ENCODE peak calls at places on chromosomes 2 and 18, in six cellular contexts. One of them, this sample, is unnamed. For H3K9me3, the result is how much of the 10 kb centered on the place peaks cover.

GRCh38 chr2:231914077-231914690 is 12.0 kb downstream of the NPPC start:
- DNase-seq in right lobe of liver: peak
- DNase-seq in K562: no peak
- DNase-seq in esophagus squamous epithelium: no peak
- DNase-seq in body of pancreas: no peak
- DNase-seq in testis: no peak
- DNase-seq in this sample: no peak

GRCh38 chr2:164205347-164205746 is 415.9 kb downstream of the GRB14 start:
- DNase-seq in right lobe of liver: no peak
- DNase-seq in K562: no peak
- DNase-seq in esophagus squamous epithelium: no peak
- DNase-seq in body of pancreas: no peak
- DNase-seq in testis: no peak
- DNase-seq in this sample: no peak

GRCh38 chr2:239767016-239767905 is 257.9 kb downstream of the NDUFA10 start:
- DNase-seq in right lobe of liver: peak
- DNase-seq in K562: no peak
- DNase-seq in esophagus squamous epithelium: no peak
- DNase-seq in body of pancreas: no peak
- DNase-seq in testis: no peak
- DNase-seq in this sample: no peak

GRCh38 chr2:10688921-10689807 is 611 bp downstream of the NOL10 start:
- DNase-seq in right lobe of liver: peak
- DNase-seq in K562: peak
- DNase-seq in esophagus squamous epithelium: no peak
- DNase-seq in body of pancreas: peak
- DNase-seq in testis: peak
- DNase-seq in this sample: no peak

GRCh38 chr2:40935349-40935748 is 483.5 kb upstream of the SLC8A1 start:
- DNase-seq in right lobe of liver: no peak
- DNase-seq in K562: no peak
- DNase-seq in esophagus squamous epithelium: no peak
- DNase-seq in body of pancreas: no peak
- DNase-seq in testis: no peak
- DNase-seq in this sample: no peak

GRCh38 chr2:103169856-103170255 is 408.0 kb downstream of the TMEM182 start:
- DNase-seq in right lobe of liver: no peak
- DNase-seq in K562: no peak
- DNase-seq in esophagus squamous epithelium: no peak
- DNase-seq in body of pancreas: no peak
- DNase-seq in testis: no peak
- DNase-seq in this sample: no peak

GRCh38 chr18:50188652-50189051 is 6.3 kb downstream of the MYO5B start:
- DNase-seq in right lobe of liver: no peak
- DNase-seq in K562: no peak
- DNase-seq in esophagus squamous epithelium: no peak
- DNase-seq in body of pancreas: no peak
- DNase-seq in testis: no peak
- DNase-seq in this sample: no peak

GRCh38 chr2:42906557-42907380 is 114.4 kb upstream of the HAAO start:
- DNase-seq in right lobe of liver: no peak
- DNase-seq in K562: peak
- DNase-seq in esophagus squamous epithelium: no peak
- DNase-seq in body of pancreas: no peak
- DNase-seq in testis: peak
- DNase-seq in this sample: no peak

GRCh38 chr18:3652380-3653262 is 202.6 kb downstream of the TGIF1 start:
- DNase-seq in right lobe of liver: no peak
- DNase-seq in K562: peak
- DNase-seq in esophagus squamous epithelium: no peak
- DNase-seq in body of pancreas: peak
- DNase-seq in testis: peak
- DNase-seq in this sample: peak

GRCh38 chr18:9435041-9435440 is 40.3 kb upstream of the RALBP1 start:
- DNase-seq in right lobe of liver: no peak
- DNase-seq in K562: no peak
- DNase-seq in esophagus squamous epithelium: no peak
- DNase-seq in body of pancreas: no peak
- DNase-seq in testis: no peak
- DNase-seq in this sample: no peak

GRCh38 chr2:53268086-53268485 is 499.5 kb upstream of the CHAC2 start:
- DNase-seq in right lobe of liver: no peak
- DNase-seq in K562: no peak
- DNase-seq in esophagus squamous epithelium: no peak
- DNase-seq in body of pancreas: no peak
- DNase-seq in testis: no peak
- DNase-seq in this sample: no peak

GRCh38 chr2:206442854-206443734 is at the start of gene ADAM23:
- DNase-seq in right lobe of liver: no peak
- DNase-seq in K562: peak
- DNase-seq in esophagus squamous epithelium: no peak
- DNase-seq in body of pancreas: no peak
- DNase-seq in testis: peak
- DNase-seq in this sample: no peak

GRCh38 chr2:239259173-239259572 is 141.6 kb downstream of the HDAC4 start:
- DNase-seq in right lobe of liver: peak
- DNase-seq in K562: no peak
- DNase-seq in esophagus squamous epithelium: no peak
- DNase-seq in body of pancreas: no peak
- DNase-seq in testis: no peak
- DNase-seq in this sample: no peak

GRCh38 chr2:164178835-164179470 is 442.3 kb downstream of the GRB14 start:
- DNase-seq in right lobe of liver: no peak
- DNase-seq in K562: no peak
- DNase-seq in esophagus squamous epithelium: no peak
- DNase-seq in body of pancreas: no peak
- DNase-seq in testis: no peak
- DNase-seq in this sample: no peak

GRCh38 chr18:61398961-61399632 is 65.9 kb downstream of the CDH20 start:
- DNase-seq in right lobe of liver: no peak
- DNase-seq in K562: no peak
- DNase-seq in esophagus squamous epithelium: no peak
- DNase-seq in body of pancreas: no peak
- DNase-seq in testis: no peak
- DNase-seq in this sample: no peak

GRCh38 chr2:43233218-43234212 is 7.1 kb upstream of the ZFP36L2 start:
- DNase-seq in right lobe of liver: no peak
- DNase-seq in K562: no peak
- DNase-seq in esophagus squamous epithelium: no peak
- DNase-seq in body of pancreas: no peak
- DNase-seq in testis: no peak
- DNase-seq in this sample: no peak

GRCh38 chr18:42192251-42193248 is 237.5 kb downstream of the PIK3C3 start:
- DNase-seq in right lobe of liver: no peak
- DNase-seq in K562: no peak
- DNase-seq in esophagus squamous epithelium: no peak
- DNase-seq in body of pancreas: no peak
- DNase-seq in testis: no peak
- DNase-seq in this sample: no peak

GRCh38 chr2:222904557-222905258 is 43.9 kb downstream of the ACSL3 start:
- DNase-seq in right lobe of liver: no peak
- DNase-seq in K562: no peak
- DNase-seq in esophagus squamous epithelium: no peak
- DNase-seq in body of pancreas: no peak
- DNase-seq in testis: no peak
- DNase-seq in this sample: no peak

GRCh38 chr2:23235292-23235691 is 149.7 kb upstream of the KLHL29 start:
- DNase-seq in right lobe of liver: no peak
- DNase-seq in K562: no peak
- DNase-seq in esophagus squamous epithelium: no peak
- DNase-seq in body of pancreas: no peak
- DNase-seq in testis: no peak
- DNase-seq in this sample: no peak

GRCh38 chr2:42086500-42086953 is 38.7 kb downstream of the PKDCC start:
- DNase-seq in right lobe of liver: no peak
- DNase-seq in K562: peak
- DNase-seq in esophagus squamous epithelium: no peak
- DNase-seq in body of pancreas: peak
- DNase-seq in testis: peak
- DNase-seq in this sample: peak

GRCh38 chr2:112644155-112644932 is 1.4 kb upstream of the SLC20A1 start:
- DNase-seq in right lobe of liver: no peak
- DNase-seq in K562: no peak
- DNase-seq in esophagus squamous epithelium: no peak
- DNase-seq in body of pancreas: peak
- DNase-seq in testis: no peak
- DNase-seq in this sample: no peak

GRCh38 chr2:205700331-205701132 is 18.2 kb downstream of the NRP2 start:
- DNase-seq in right lobe of liver: no peak
- DNase-seq in K562: no peak
- DNase-seq in esophagus squamous epithelium: no peak
- DNase-seq in body of pancreas: no peak
- DNase-seq in testis: peak
- DNase-seq in this sample: no peak

GRCh38 chr18:59874166-59874565 is 25.6 kb upstream of the PMAIP1 start:
- DNase-seq in right lobe of liver: no peak
- DNase-seq in K562: no peak
- DNase-seq in esophagus squamous epithelium: no peak
- DNase-seq in body of pancreas: no peak
- DNase-seq in testis: no peak
- DNase-seq in this sample: no peak

GRCh38 chr2:43305537-43305936 is 79.1 kb upstream of the ZFP36L2 start:
- DNase-seq in right lobe of liver: no peak
- DNase-seq in K562: no peak
- DNase-seq in esophagus squamous epithelium: no peak
- DNase-seq in body of pancreas: peak
- DNase-seq in testis: no peak
- DNase-seq in this sample: no peak

GRCh38 chr18:60466671-60467070 is 94.1 kb upstream of the MC4R start:
- DNase-seq in right lobe of liver: no peak
- DNase-seq in K562: no peak
- DNase-seq in esophagus squamous epithelium: no peak
- DNase-seq in body of pancreas: no peak
- DNase-seq in testis: no peak
- DNase-seq in this sample: no peak

GRCh38 chr18:71221405-71221804 is 932.6 kb downstream of the SOCS6 start:
- DNase-seq in right lobe of liver: no peak
- DNase-seq in K562: no peak
- DNase-seq in esophagus squamous epithelium: no peak
- DNase-seq in body of pancreas: no peak
- DNase-seq in testis: no peak
- DNase-seq in this sample: no peak

GRCh38 chr2:75500633-75501032 is 60.1 kb downstream of the EVA1A start:
- DNase-seq in right lobe of liver: no peak
- DNase-seq in K562: no peak
- DNase-seq in esophagus squamous epithelium: no peak
- DNase-seq in body of pancreas: no peak
- DNase-seq in testis: no peak
- DNase-seq in this sample: no peak

GRCh38 chr2:175929850-175930249 is 72.2 kb downstream of the LNPK start:
- DNase-seq in right lobe of liver: no peak
- DNase-seq in K562: no peak
- DNase-seq in esophagus squamous epithelium: no peak
- DNase-seq in body of pancreas: no peak
- DNase-seq in testis: no peak
- DNase-seq in this sample: no peak

GRCh38 chr18:74942319-74942910 is 266.5 kb downstream of the PTGR3 start:
- DNase-seq in right lobe of liver: no peak
- DNase-seq in K562: no peak
- DNase-seq in esophagus squamous epithelium: no peak
- DNase-seq in body of pancreas: no peak
- DNase-seq in testis: no peak
- DNase-seq in this sample: no peak

GRCh38 chr18:68623342-68623741 is 91.6 kb downstream of the TMX3 start:
- DNase-seq in right lobe of liver: no peak
- DNase-seq in K562: peak
- DNase-seq in esophagus squamous epithelium: no peak
- DNase-seq in body of pancreas: peak
- DNase-seq in testis: peak
- DNase-seq in this sample: peak

GRCh38 chr2:17401096-17401495 is 117.1 kb downstream of the RAD51AP2 start:
- DNase-seq in right lobe of liver: no peak
- DNase-seq in K562: no peak
- DNase-seq in esophagus squamous epithelium: no peak
- DNase-seq in body of pancreas: no peak
- DNase-seq in testis: no peak
- DNase-seq in this sample: no peak

GRCh38 chr18:79964330-79965118 is at the start of gene HSBP1L1:
- DNase-seq in right lobe of liver: peak
- DNase-seq in K562: no peak
- DNase-seq in esophagus squamous epithelium: no peak
- DNase-seq in body of pancreas: peak
- DNase-seq in testis: peak
- DNase-seq in this sample: peak
- TF ChIP-seq CTCF in right lobe of liver: peak
- TF ChIP-seq CTCF in K562: no peak
- TF ChIP-seq CTCF in esophagus squamous epithelium: peak
- TF ChIP-seq CTCF in body of pancreas: peak
- TF ChIP-seq CTCF in testis: no peak
- TF ChIP-seq CTCF in this sample: no peak

DNA sequence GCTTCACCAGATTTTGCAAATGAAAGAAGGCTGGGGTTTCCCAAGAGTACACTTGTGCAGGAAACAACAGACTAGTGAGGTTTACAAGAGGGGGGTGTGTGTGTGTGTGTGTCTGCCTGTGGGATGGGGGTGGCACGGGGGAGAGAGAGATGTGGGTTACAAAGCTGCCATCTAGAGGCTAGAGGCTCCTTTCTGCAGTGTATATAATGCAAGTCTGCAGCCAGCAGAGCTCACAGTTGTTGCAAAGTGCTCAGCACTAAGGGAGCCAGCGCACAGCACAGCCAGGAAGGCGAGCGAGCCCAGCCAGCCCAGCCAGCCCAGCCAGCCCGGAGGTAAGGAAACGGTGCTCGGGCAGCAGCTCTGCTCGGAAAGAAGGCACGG is at the start of gene ACKR3:
- DNase-seq in right lobe of liver: peak
- DNase-seq in K562: no peak
- DNase-seq in esophagus squamous epithelium: peak
- DNase-seq in body of pancreas: peak
- DNase-seq in testis: peak
- DNase-seq in this sample: peak
- TF ChIP-seq POLR2A in right lobe of liver: peak
- TF ChIP-seq POLR2A in K562: no peak
- TF ChIP-seq POLR2A in esophagus squamous epithelium: peak
- TF ChIP-seq POLR2A in body of pancreas: peak
- TF ChIP-seq POLR2A in testis: peak
- TF ChIP-seq POLR2A in this sample: peak

DNA sequence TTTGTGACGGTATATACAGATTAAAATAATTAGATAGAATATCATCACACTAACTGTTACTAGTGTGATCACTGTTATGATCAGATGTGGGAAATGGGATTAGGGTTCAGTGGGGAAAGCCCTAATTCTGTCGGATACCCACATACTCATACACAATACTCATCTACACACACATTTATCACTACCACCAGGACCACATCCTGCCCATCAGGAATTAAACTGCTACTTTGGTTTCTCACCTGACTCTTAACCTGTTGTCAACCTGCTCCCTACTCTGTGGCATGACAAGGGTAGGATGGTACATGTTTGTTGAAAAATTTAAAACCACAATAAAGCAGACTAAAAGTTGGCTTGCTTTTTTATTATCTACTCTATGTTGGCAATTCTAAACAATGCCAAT is 24.8 kb upstream of the CYP26B1 start:
- DNase-seq in right lobe of liver: no peak
- DNase-seq in K562: no peak
- DNase-seq in esophagus squamous epithelium: no peak
- DNase-seq in body of pancreas: no peak
- DNase-seq in testis: no peak
- DNase-seq in this sample: no peak
- H3K9me3 ChIP-seq in right lobe of liver: under half
- H3K9me3 ChIP-seq in K562: under half
- H3K9me3 ChIP-seq in esophagus squamous epithelium: under half
- H3K9me3 ChIP-seq in body of pancreas: under half
- H3K9me3 ChIP-seq in testis: under half
- H3K9me3 ChIP-seq in this sample: under half

GRCh38 chr2:86396304-86396785 is 44.8 kb upstream of the KDM3A start:
- DNase-seq in right lobe of liver: no peak
- DNase-seq in K562: peak
- DNase-seq in esophagus squamous epithelium: no peak
- DNase-seq in body of pancreas: peak
- DNase-seq in testis: peak
- DNase-seq in this sample: peak
- TF ChIP-seq CTCF in right lobe of liver: peak
- TF ChIP-seq CTCF in K562: peak
- TF ChIP-seq CTCF in esophagus squamous epithelium: peak
- TF ChIP-seq CTCF in body of pancreas: peak
- TF ChIP-seq CTCF in testis: peak
- TF ChIP-seq CTCF in this sample: peak

This sample was measured in prostate gland.